ENCODE peak calls at places on chromosomes 6 and 20, in four cellular contexts. Y is HEK293T, E is K562, R is HepG2. O is an unnamed sample.

GRCh38 chr6:143337201-143337949 is 113.1 kb downstream of the ADAT2 start:
- DNase-seq in Y (peak), E (peak), R (peak), O (no peak)

GRCh38 chr6:89068695-89069094 is 11.9 kb upstream of the PNRC1 start:
- DNase-seq in Y (no peak), E (no peak), R (no peak), O (no peak)

GRCh38 chr6:108541843-108542795 is 18.6 kb upstream of the FOXO3 start:
- DNase-seq in Y (peak), E (peak), R (peak), O (no peak)

GRCh38 chr6:18277181-18278006 is 13.1 kb upstream of the DEK start:
- DNase-seq in Y (peak), E (no peak), R (no peak), O (no peak)

GRCh38 chr6:33297956-33298772 is 578 bp downstream of the RGL2 start:
- DNase-seq in Y (no peak), E (peak), R (peak), O (no peak)

GRCh38 chr20:44343162-44343675 is 6.4 kb downstream of the R3HDML start:
- DNase-seq in Y (no peak), E (no peak), R (no peak), O (no peak)

GRCh38 chr6:17530321-17530835 is 69.7 kb upstream of the FAM8A1 start:
- DNase-seq in Y (no peak), E (no peak), R (no peak), O (no peak)

GRCh38 chr6:16754274-16754673 is 7.0 kb downstream of the ATXN1 start:
- DNase-seq in Y (no peak), E (no peak), R (no peak), O (no peak)

GRCh38 chr6:157761926-157762325 is 61.1 kb upstream of the SNX9 start:
- DNase-seq in Y (no peak), E (no peak), R (no peak), O (no peak)
- TF ChIP-seq FOXM1 in Y (no peak), E (no peak), R (no peak), O (no peak)

GRCh38 chr6:157864185-157864761 is 41.2 kb downstream of the SNX9 start:
- DNase-seq in Y (no peak), E (no peak), R (no peak), O (no peak)
- TF ChIP-seq BHLHE40 in Y (no peak), E (no peak), R (no peak), O (no peak)

DNA sequence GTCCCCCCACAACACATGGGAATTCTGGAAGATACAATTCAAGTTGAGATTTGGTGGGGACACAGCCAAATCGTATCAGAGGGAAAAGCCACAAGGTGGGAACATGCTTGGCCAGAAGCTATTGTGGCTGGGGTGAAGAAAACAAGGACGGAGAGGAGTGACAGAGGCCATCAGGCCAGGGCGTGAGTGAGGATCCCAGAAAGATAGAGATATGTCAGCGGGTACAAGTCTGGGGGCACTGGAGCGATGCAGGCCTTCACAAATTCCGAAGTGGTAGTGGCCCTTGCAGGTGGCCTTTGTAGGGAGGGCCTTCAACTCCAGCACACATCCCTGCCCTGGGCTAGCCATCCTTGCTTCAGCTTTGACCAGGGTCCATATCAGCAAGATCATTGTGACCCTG is 159.1 kb downstream of the BCAS1 start:
- DNase-seq in Y (no peak), E (no peak), R (no peak), O (no peak)
- TF ChIP-seq FOXM1 in Y (no peak), E (no peak), R (no peak), O (no peak)

GRCh38 chr20:32362924-32363364 is 4.8 kb downstream of the ASXL1 start:
- DNase-seq in Y (no peak), E (no peak), R (peak), O (no peak)

GRCh38 chr20:32364554-32365208 is 6.5 kb downstream of the ASXL1 start:
- DNase-seq in Y (no peak), E (no peak), R (no peak), O (no peak)

GRCh38 chr20:32363492-32363891 is 5.4 kb downstream of the ASXL1 start:
- DNase-seq in Y (no peak), E (no peak), R (no peak), O (no peak)

GRCh38 chr20:32366380-32366779 is 8.2 kb downstream of the ASXL1 start:
- DNase-seq in Y (no peak), E (no peak), R (no peak), O (no peak)

DNA sequence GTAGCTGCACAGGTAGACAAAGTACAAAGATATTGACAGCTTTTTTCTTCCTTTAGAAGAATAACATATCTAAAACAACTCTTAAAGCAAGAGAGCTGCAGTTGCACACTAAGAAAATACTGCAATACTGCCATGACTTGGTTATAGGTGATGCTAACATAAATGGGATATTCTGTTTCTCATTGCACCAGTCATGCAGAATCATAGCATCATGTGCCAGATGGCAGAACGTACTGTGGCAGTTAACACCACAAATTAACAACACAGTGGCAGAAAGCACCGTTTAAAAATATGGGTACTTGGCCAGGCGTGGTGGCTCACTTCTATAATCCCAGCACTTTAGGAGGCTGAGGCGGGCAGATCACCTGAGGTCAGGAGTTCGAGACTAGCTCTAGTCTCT is 7.4 kb downstream of the ASXL1 start:
- DNase-seq in Y (no peak), E (no peak), R (no peak), O (no peak)
- TF ChIP-seq BHLHE40 in Y (no peak), E (no peak), R (no peak), O (no peak)

GRCh38 chr6:152482289-152482688 is 154.9 kb downstream of the SYNE1 start:
- DNase-seq in Y (no peak), E (no peak), R (no peak), O (no peak)
- TF ChIP-seq FOXM1 in Y (no peak), E (no peak), R (no peak), O (no peak)

GRCh38 chr6:86723729-86724128 is 213.6 kb upstream of the HTR1E start:
- DNase-seq in Y (no peak), E (no peak), R (no peak), O (no peak)

GRCh38 chr6:86723131-86723530 is 214.2 kb upstream of the HTR1E start:
- DNase-seq in Y (no peak), E (no peak), R (no peak), O (no peak)

GRCh38 chr6:86724695-86725094 is 212.6 kb upstream of the HTR1E start:
- DNase-seq in Y (no peak), E (no peak), R (no peak), O (no peak)

GRCh38 chr6:86730216-86730615 is 207.1 kb upstream of the HTR1E start:
- DNase-seq in Y (no peak), E (no peak), R (no peak), O (no peak)

GRCh38 chr6:86728976-86729375 is 208.4 kb upstream of the HTR1E start:
- DNase-seq in Y (no peak), E (no peak), R (no peak), O (no peak)
- TF ChIP-seq BHLHE40 in Y (no peak), E (no peak), R (no peak), O (no peak)

GRCh38 chr20:58071991-58072390 is 156.5 kb downstream of the ANKRD60 start:
- DNase-seq in Y (no peak), E (no peak), R (no peak), O (no peak)

GRCh38 chr20:58070664-58071499 is 157.6 kb downstream of the ANKRD60 start:
- DNase-seq in Y (no peak), E (no peak), R (no peak), O (no peak)

GRCh38 chr20:58071500-58071804 is 157.0 kb downstream of the ANKRD60 start:
- DNase-seq in Y (no peak), E (no peak), R (no peak), O (no peak)

GRCh38 chr20:58073945-58074920 is 154.2 kb downstream of the ANKRD60 start:
- DNase-seq in Y (no peak), E (no peak), R (no peak), O (no peak)

DNA sequence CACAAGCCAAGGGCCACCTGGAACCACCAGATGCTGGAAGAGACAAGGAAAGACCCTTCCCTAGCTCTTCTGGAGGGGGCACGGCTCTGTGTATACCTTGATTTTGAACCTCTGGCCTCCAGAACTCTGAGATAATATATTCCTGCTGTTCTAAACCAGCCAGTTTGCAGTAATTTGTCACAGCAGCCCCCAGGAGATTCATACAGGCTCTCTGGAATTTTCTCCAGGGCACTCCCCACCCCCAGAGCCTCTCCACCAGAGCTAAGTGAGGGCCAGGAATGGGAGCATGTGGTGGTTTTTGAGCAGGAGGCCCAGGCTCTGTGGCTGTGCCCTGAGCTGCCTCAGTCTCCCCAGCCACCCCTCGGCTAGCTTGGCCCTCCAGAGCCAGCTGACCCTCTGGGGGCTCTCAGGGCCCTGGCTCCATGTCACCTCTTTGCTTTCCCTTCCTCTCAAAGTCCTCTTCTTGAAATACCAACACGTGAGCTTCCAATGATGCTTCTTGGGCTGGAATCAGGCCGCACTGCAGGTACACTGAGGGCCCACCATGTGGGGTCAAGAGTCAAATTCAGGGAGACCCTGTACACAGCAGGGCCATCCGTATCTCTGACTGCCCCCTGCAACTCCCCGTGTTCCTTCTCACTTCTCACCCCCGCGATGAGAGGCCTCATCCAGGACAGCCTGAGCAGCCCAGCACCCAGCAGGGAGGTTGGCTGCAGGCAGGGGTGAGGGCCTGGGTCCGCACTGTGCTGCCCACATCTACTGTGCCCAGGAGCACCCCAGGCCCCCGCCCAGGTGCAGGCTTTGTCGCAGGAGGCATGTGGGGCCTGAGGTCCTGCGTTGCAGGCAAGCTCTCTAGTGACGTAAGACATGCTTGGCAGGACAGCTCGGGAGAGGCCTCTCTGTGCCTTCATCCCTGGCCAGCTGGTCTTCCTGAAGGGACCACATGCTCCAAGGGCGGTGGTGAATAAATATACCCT is 155.5 kb downstream of the ANKRD60 start:
- DNase-seq in Y (no peak), E (no peak), R (no peak), O (no peak)
- TF ChIP-seq FOXM1 in Y (no peak), E (no peak), R (no peak), O (no peak)

O was measured in GM12878.